ENCODE peak calls at places on chromosomes 13 and 19, in four cellular contexts. I is activated naive CD8-positive, alpha-beta T cell treated with anti-CD3 and anti-CD28 coated beads, Interleukin-2, amount 50 U/mL, for 24 hours; U is LoVo; Y is fibroblast of lung. P is an unnamed sample.

GRCh38 chr19:13031917-13032623 is 36.8 kb downstream of the NFIX start:
- DNase-seq in I (no peak), U (peak; percentile 67), Y (peak; percentile 78), P (no peak)

GRCh38 chr19:29836409-29836825 is 24.6 kb downstream of the CCNE1 start:
- DNase-seq in I (peak; percentile 57), U (no peak), Y (no peak), P (no peak)

GRCh38 chr19:46351241-46352041 is 4.6 kb downstream of the PPP5C start:
- DNase-seq in I (peak; percentile 31), U (no peak), Y (peak; percentile 71), P (peak; percentile 63)

GRCh38 chr19:15247107-15248014 is 15.1 kb upstream of the EPHX3 start:
- DNase-seq in I (no peak), U (no peak), Y (no peak), P (no peak)

GRCh38 chr13:110507678-110508381 is 53.7 kb downstream of the RAB20 start:
- DNase-seq in I (no peak), U (peak; percentile 82), Y (no peak), P (no peak)

GRCh38 chr19:29665826-29666633 is 769 bp downstream of the PLEKHF1 start:
- DNase-seq in I (no peak), U (no peak), Y (peak; percentile 80), P (peak; percentile 11)

GRCh38 chr19:47848871-47849473 is 10.1 kb upstream of the TPRX2 start:
- DNase-seq in I (peak; percentile 61), U (no peak), Y (peak; percentile 3), P (peak; percentile 10)

GRCh38 chr13:36163809-36164308 is 32.7 kb upstream of the DCLK1 start:
- DNase-seq in I (no peak), U (no peak), Y (peak; percentile 97), P (peak; percentile 95)

GRCh38 chr19:4851551-4852290 is 15.7 kb downstream of the PLIN3 start:
- DNase-seq in I (peak; percentile 85), U (peak; percentile 37), Y (peak; percentile 51), P (peak; percentile 32)

GRCh38 chr19:37304190-37304883 is 66.6 kb upstream of the ZNF527 start:
- DNase-seq in I (no peak), U (no peak), Y (peak; percentile 20), P (no peak)

GRCh38 chr13:28049880-28050871 is 50.2 kb downstream of the FLT3 start:
- DNase-seq in I (no peak), U (no peak), Y (no peak), P (no peak)

GRCh38 chr13:34682406-34682805 is 259.7 kb upstream of the NBEA start:
- DNase-seq in I (no peak), U (no peak), Y (no peak), P (no peak)

GRCh38 chr13:29457299-29457698 is 138.2 kb downstream of the SLC7A1 start:
- DNase-seq in I (no peak), U (peak; percentile 40), Y (peak; percentile 43), P (peak; percentile 79)

GRCh38 chr19:29268103-29268502 is 55.2 kb upstream of the UQCRFS1 start:
- DNase-seq in I (no peak), U (no peak), Y (no peak), P (no peak)

P was measured in brain microvascular endothelial cell.